ENCODE peak calls at places on chromosomes 5 and 9, in seven cellular contexts. One of them, this sample, is unnamed.

GRCh38 chr5:149442563-149443182 is 63.6 kb upstream of the IL17B start:
- DNase-seq in GM12865: peak; percentile 57
- DNase-seq in AG09309: no peak
- DNase-seq in CD8-positive, alpha-beta memory T cell: peak; percentile 60
- DNase-seq in AG04450: peak; percentile 44
- DNase-seq in GM12864: no peak
- DNase-seq in H1: peak; percentile 61
- DNase-seq in this sample: peak; percentile 85

GRCh38 chr9:31119882-31120481 is 1264.5 kb upstream of the ACO1 start:
- DNase-seq in AG09309: no peak
- DNase-seq in AG04450: no peak
- DNase-seq in H1: peak; percentile 13
- DNase-seq in GM12865: peak; percentile 48
- DNase-seq in GM12864: no peak
- DNase-seq in CD8-positive, alpha-beta memory T cell: no peak
- DNase-seq in this sample: no peak

GRCh38 chr9:89530721-89531120 is 32.8 kb upstream of the SEMA4D start:
- DNase-seq in H1: no peak
- DNase-seq in CD8-positive, alpha-beta memory T cell: no peak
- DNase-seq in AG04450: no peak
- DNase-seq in GM12865: no peak
- DNase-seq in GM12864: no peak
- DNase-seq in AG09309: no peak
- DNase-seq in this sample: no peak

GRCh38 chr9:118148990-118149389 is 444.8 kb downstream of the TLR4 start:
- DNase-seq in CD8-positive, alpha-beta memory T cell: no peak
- DNase-seq in GM12865: no peak
- DNase-seq in AG04450: no peak
- DNase-seq in GM12864: no peak
- DNase-seq in AG09309: no peak
- DNase-seq in H1: no peak
- DNase-seq in this sample: no peak

GRCh38 chr5:168332042-168332441 is 40.6 kb downstream of the WWC1 start:
- DNase-seq in AG04450: no peak
- DNase-seq in GM12865: no peak
- DNase-seq in CD8-positive, alpha-beta memory T cell: no peak
- DNase-seq in GM12864: no peak
- DNase-seq in H1: no peak
- DNase-seq in AG09309: no peak
- DNase-seq in this sample: no peak

GRCh38 chr9:136488247-136489214 is 5.7 kb upstream of the SEC16A start:
- DNase-seq in GM12865: peak; percentile 72
- DNase-seq in GM12864: no peak
- DNase-seq in CD8-positive, alpha-beta memory T cell: peak; percentile 71
- DNase-seq in H1: peak; percentile 23
- DNase-seq in AG04450: no peak
- DNase-seq in AG09309: no peak
- DNase-seq in this sample: peak; percentile 35

GRCh38 chr5:131466171-131466766 is 168.8 kb downstream of the RAPGEF6 start:
- DNase-seq in AG09309: peak; percentile 18
- DNase-seq in GM12865: no peak
- DNase-seq in GM12864: no peak
- DNase-seq in AG04450: peak; percentile 36
- DNase-seq in CD8-positive, alpha-beta memory T cell: no peak
- DNase-seq in H1: no peak
- DNase-seq in this sample: no peak

GRCh38 chr9:94928271-94928670 is 201.8 kb downstream of the AOPEP start:
- DNase-seq in CD8-positive, alpha-beta memory T cell: no peak
- DNase-seq in AG04450: no peak
- DNase-seq in GM12865: no peak
- DNase-seq in AG09309: no peak
- DNase-seq in GM12864: no peak
- DNase-seq in H1: no peak
- DNase-seq in this sample: no peak

GRCh38 chr5:10534491-10535236 is 29.2 kb upstream of the ANKRD33B start:
- DNase-seq in H1: no peak
- DNase-seq in AG09309: no peak
- DNase-seq in CD8-positive, alpha-beta memory T cell: no peak
- DNase-seq in AG04450: no peak
- DNase-seq in GM12865: no peak
- DNase-seq in GM12864: no peak
- DNase-seq in this sample: no peak

GRCh38 chr9:116027511-116027910 is 126.1 kb upstream of the PAPPA start:
- DNase-seq in CD8-positive, alpha-beta memory T cell: no peak
- DNase-seq in GM12865: no peak
- DNase-seq in H1: no peak
- DNase-seq in GM12864: no peak
- DNase-seq in AG09309: peak; percentile 27
- DNase-seq in AG04450: peak; percentile 72
- DNase-seq in this sample: no peak

DNA sequence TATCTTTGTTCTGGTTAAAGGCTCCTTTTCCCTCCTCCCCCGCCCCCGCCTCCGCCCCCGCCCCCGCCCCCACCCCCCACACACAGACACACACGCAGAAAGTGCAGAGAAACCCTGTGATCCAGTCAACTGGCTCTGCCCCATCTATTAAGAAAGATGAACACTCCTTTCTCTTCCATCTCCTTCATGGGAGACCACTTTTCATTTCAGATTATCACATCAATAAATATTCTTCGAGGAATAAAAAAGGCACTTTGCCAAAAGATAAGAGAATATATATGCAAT is 127.0 kb downstream of the TMEM161B start:
- DNase-seq in GM12865: no peak
- DNase-seq in AG09309: no peak
- DNase-seq in H1: no peak
- DNase-seq in AG04450: no peak
- DNase-seq in CD8-positive, alpha-beta memory T cell: no peak
- DNase-seq in GM12864: no peak
- DNase-seq in this sample: no peak
- H3K4me3 ChIP-seq in GM12865: peak overlapping the region; percentile 42
- H3K4me3 ChIP-seq in AG09309: peak overlapping the region; percentile 47
- H3K4me3 ChIP-seq in H1: peak overlapping the region; percentile 55
- H3K4me3 ChIP-seq in AG04450: peak overlapping the region; percentile 42
- H3K4me3 ChIP-seq in CD8-positive, alpha-beta memory T cell: peak overlapping the region; percentile 32
- H3K4me3 ChIP-seq in GM12864: peak overlapping the region; percentile 40
- H3K4me3 ChIP-seq in this sample: no peak overlapping the region

GRCh38 chr5:6827815-6828214 is 114.6 kb downstream of the TENT4A start:
- DNase-seq in AG04450: no peak
- DNase-seq in GM12864: peak; percentile 33
- DNase-seq in GM12865: peak; percentile 73
- DNase-seq in H1: no peak
- DNase-seq in AG09309: no peak
- DNase-seq in CD8-positive, alpha-beta memory T cell: peak; percentile 20
- DNase-seq in this sample: no peak
- H3K4me3 ChIP-seq in AG04450: no peak overlapping the region
- H3K4me3 ChIP-seq in GM12864: no peak overlapping the region
- H3K4me3 ChIP-seq in GM12865: peak overlapping the region; percentile 23
- H3K4me3 ChIP-seq in H1: no peak overlapping the region
- H3K4me3 ChIP-seq in AG09309: no peak overlapping the region
- H3K4me3 ChIP-seq in CD8-positive, alpha-beta memory T cell: peak overlapping the region; percentile 30
- H3K4me3 ChIP-seq in this sample: no peak overlapping the region

GRCh38 chr5:158209219-158209908 is 350.4 kb upstream of the CLINT1 start:
- DNase-seq in GM12865: no peak
- DNase-seq in CD8-positive, alpha-beta memory T cell: no peak
- DNase-seq in H1: no peak
- DNase-seq in AG04450: no peak
- DNase-seq in GM12864: no peak
- DNase-seq in AG09309: no peak
- DNase-seq in this sample: no peak
- H3K4me3 ChIP-seq in GM12865: no peak overlapping the region
- H3K4me3 ChIP-seq in CD8-positive, alpha-beta memory T cell: no peak overlapping the region
- H3K4me3 ChIP-seq in H1: no peak overlapping the region
- H3K4me3 ChIP-seq in AG04450: no peak overlapping the region
- H3K4me3 ChIP-seq in GM12864: no peak overlapping the region
- H3K4me3 ChIP-seq in AG09309: no peak overlapping the region
- H3K4me3 ChIP-seq in this sample: no peak overlapping the region

GRCh38 chr5:140301136-140301535 is 1.8 kb downstream of the PFDN1 start:
- DNase-seq in AG04450: no peak
- DNase-seq in GM12864: no peak
- DNase-seq in CD8-positive, alpha-beta memory T cell: no peak
- DNase-seq in AG09309: no peak
- DNase-seq in GM12865: no peak
- DNase-seq in H1: no peak
- DNase-seq in this sample: no peak
- H3K4me3 ChIP-seq in AG04450: peak overlapping the region; percentile 5
- H3K4me3 ChIP-seq in GM12864: no peak overlapping the region
- H3K4me3 ChIP-seq in CD8-positive, alpha-beta memory T cell: no peak overlapping the region
- H3K4me3 ChIP-seq in AG09309: no peak overlapping the region
- H3K4me3 ChIP-seq in GM12865: no peak overlapping the region
- H3K4me3 ChIP-seq in H1: no peak overlapping the region
- H3K4me3 ChIP-seq in this sample: no peak overlapping the region